ENCODE peak calls at places on chromosomes 2 and 18, in four cellular contexts. S, M, Y and Q are unnamed samples.

GRCh38 chr2:53569957-53570727 is 197.5 kb upstream of the CHAC2 start:
- DNase-seq in S (no peak), M (no peak), Y (no peak), Q (no peak)

GRCh38 chr2:163191372-163191771 is 352.8 kb upstream of the KCNH7 start:
- DNase-seq in S (no peak), M (no peak), Y (no peak), Q (no peak)

GRCh38 chr2:152581360-152581759 is 135.9 kb downstream of the PRPF40A start:
- DNase-seq in S (no peak), M (no peak), Y (no peak), Q (no peak)

GRCh38 chr2:145601306-145601925 is 1081.5 kb upstream of the ZEB2 start:
- DNase-seq in S (no peak), M (no peak), Y (no peak), Q (no peak)

GRCh38 chr2:25035537-25036220 is 6.2 kb upstream of the EFR3B start:
- DNase-seq in S (no peak), M (no peak), Y (no peak), Q (no peak)

GRCh38 chr2:152189622-152190495 is 14.3 kb upstream of the STAM2 start:
- DNase-seq in S (no peak), M (no peak), Y (peak; percentile 35), Q (no peak)

GRCh38 chr2:235126771-235127170 is 175.0 kb downstream of the SH3BP4 start:
- DNase-seq in S (no peak), M (no peak), Y (no peak), Q (no peak)

GRCh38 chr2:219181531-219181930 is 3.5 kb downstream of the RETREG2 start:
- DNase-seq in S (no peak), M (no peak), Y (no peak), Q (no peak)

GRCh38 chr18:62767321-62767720 is 52.0 kb downstream of the PHLPP1 start:
- DNase-seq in S (no peak), M (no peak), Y (no peak), Q (no peak)

GRCh38 chr18:21164746-21165145 is 53.1 kb upstream of the ROCK1 start:
- DNase-seq in S (no peak), M (no peak), Y (no peak), Q (no peak)

GRCh38 chr2:100571668-100572067 is 8.9 kb downstream of the PDCL3 start:
- DNase-seq in S (no peak), M (no peak), Y (no peak), Q (no peak)

GRCh38 chr2:85772019-85772745 is 18.4 kb downstream of the ATOH8 start:
- DNase-seq in S (peak; percentile 98), M (no peak), Y (peak; percentile 91), Q (peak; percentile 98)

GRCh38 chr18:35027206-35027605 is 14.0 kb upstream of the MAPRE2 start:
- DNase-seq in S (no peak), M (no peak), Y (no peak), Q (no peak)

GRCh38 chr2:179854891-179855290 is 6.5 kb downstream of the ZNF385B start:
- DNase-seq in S (no peak), M (no peak), Y (no peak), Q (no peak)

GRCh38 chr18:2104620-2105462 is 466.5 kb downstream of the METTL4 start:
- DNase-seq in S (peak; percentile 64), M (no peak), Y (peak; percentile 42), Q (no peak)

GRCh38 chr2:18585526-18585925 is 3.8 kb downstream of the NT5C1B start:
- DNase-seq in S (no peak), M (no peak), Y (no peak), Q (no peak)

GRCh38 chr2:184921676-184922075 is 323.3 kb downstream of the ZNF804A start:
- DNase-seq in S (no peak), M (no peak), Y (no peak), Q (no peak)

GRCh38 chr18:26839609-26840008 is 25.9 kb downstream of the AQP4 start:
- DNase-seq in S (no peak), M (no peak), Y (no peak), Q (no peak)

GRCh38 chr2:12325806-12326205 is 390.9 kb upstream of the TRIB2 start:
- DNase-seq in S (peak; percentile 53), M (no peak), Y (no peak), Q (peak; percentile 82)

DNA sequence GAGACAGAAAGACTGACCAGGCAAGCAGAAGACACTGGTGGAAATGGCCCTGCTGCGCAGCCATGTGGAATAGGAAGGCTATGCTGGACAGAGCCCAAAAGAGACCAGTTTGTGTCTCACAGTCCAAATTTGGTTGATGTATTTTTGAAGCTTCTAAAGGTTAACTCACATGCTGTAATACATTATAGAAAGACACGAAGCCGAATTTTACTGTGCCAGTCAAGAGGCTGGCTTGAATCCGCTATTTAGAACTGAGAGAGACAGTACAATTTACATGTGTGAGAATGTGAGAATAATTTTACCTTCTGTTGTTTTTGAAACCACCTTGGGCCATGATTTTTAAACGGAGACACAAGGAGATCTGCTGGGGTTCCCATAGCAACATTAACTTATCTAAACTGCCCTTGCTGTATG is 113.6 kb downstream of the METTL8 start:
- DNase-seq in S (no peak), M (no peak), Y (no peak), Q (no peak)
- H3K4me1 ChIP-seq in S (peaks cover 38% of the 10 kb centered on the region), M (peaks cover 5% of the 10 kb centered on the region), Y (peaks cover 10% of the 10 kb centered on the region), Q (peaks cover 3% of the 10 kb centered on the region)

DNA sequence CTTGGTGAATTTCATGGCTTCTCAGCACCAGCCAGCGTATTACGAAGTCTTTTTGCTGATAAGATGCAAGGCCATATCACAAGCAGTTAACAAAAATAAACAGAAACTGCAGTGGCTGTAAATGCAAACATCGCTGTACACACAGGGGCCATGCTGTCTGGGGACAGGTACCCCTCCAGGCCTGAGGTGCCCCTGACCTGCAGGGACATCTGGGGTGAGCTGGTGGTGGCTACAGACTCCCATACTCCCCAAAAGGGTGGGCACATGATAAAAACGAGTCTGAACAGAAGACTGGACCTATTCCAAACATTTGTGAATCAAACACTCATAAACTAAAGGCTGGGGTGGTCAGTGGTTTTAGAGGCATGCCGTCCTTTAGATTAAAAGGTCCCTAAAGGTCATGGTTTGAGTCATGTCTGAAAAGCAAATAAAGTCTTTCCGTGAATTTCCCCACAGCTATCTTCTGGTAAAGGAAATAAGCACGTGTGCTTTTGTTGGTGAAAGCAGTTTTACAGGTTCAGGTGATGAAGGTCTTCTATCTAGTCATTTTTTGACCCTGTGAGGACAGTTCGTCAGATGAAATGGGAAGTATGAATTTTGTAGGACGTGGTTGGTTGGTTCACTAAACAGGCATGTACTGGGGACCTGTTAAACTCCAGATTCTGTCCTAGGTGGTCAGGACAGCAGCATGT is 36.8 kb downstream of the TTC39C start:
- DNase-seq in S (no peak), M (no peak), Y (no peak), Q (no peak)
- H3K27ac ChIP-seq in S (peak overlapping the region; percentile 52), M (peak overlapping the region; percentile 18), Y (no peak overlapping the region), Q (no peak overlapping the region)

GRCh38 chr18:44135791-44136190 is 544.9 kb upstream of the SETBP1 start:
- DNase-seq in S (no peak), M (no peak), Y (no peak), Q (no peak)
- H3K4me1 ChIP-seq in S (no peaks in the 10 kb centered on the region), M (no peaks in the 10 kb centered on the region), Y (no peaks in the 10 kb centered on the region), Q (no peaks in the 10 kb centered on the region)

DNA sequence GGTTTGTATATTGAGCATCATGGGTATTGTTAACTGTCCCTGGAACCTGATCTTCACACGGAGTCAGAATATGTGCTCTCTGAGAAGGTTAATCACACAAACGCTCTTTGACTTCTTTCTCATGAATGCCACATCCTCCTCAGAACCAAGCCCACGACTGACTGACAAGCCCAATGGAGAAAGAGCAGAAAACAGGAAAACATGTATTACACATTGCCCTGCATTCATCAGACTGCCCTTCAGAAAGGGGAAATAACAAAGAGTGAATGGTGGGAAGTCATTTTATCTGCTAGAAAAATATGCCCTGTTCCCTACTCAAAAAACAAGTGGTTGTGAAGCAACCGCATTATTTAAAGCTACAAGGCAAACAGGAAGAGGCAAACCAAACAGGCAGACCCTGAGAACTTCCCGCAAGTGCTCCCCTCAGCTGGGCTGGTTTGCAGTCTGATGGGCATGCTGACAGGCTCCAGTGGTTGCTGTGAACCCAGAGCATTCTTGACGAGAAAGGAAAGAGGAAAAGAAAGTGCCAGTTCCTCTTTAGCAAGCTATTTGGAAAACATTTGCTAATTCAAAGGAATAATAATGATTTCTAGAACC is 172.9 kb upstream of the SETBP1 start:
- DNase-seq in S (no peak), M (no peak), Y (peak; percentile 26), Q (peak; percentile 85)
- H3K27ac ChIP-seq in S (no peak overlapping the region), M (no peak overlapping the region), Y (no peak overlapping the region), Q (no peak overlapping the region)

GRCh38 chr2:10038716-10039115 is 4.6 kb upstream of the KLF11 start:
- DNase-seq in S (no peak), M (no peak), Y (no peak), Q (peak; percentile 19)
- H3K4me1 ChIP-seq in S (peaks cover 82% of the 10 kb centered on the region), M (peaks cover 7% of the 10 kb centered on the region), Y (peaks cover 54% of the 10 kb centered on the region), Q (no peaks in the 10 kb centered on the region)

DNA sequence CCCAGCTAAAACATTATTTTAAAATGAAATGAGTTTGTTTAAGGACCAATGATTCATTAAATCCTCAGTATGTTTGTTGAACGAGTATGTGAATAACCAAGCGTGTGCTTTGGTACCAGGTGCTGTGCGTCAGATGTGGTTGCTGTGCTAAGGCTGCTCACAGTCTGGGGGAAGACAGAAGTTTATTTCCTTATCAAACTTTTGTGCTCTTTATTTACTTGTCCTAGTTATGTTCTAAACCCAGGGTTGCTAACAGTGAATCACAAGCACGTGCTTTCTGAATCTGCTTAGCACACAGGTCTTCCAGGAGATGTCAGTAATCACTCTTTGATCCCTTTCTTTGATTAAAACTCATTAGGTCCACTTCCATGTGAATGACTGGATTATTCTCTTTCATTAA is 37.0 kb downstream of the RAPGEF4 start:
- DNase-seq in S (peak; percentile 27), M (no peak), Y (no peak), Q (no peak)
- H3K27ac ChIP-seq in S (no peak overlapping the region), M (no peak overlapping the region), Y (no peak overlapping the region), Q (no peak overlapping the region)

DNA sequence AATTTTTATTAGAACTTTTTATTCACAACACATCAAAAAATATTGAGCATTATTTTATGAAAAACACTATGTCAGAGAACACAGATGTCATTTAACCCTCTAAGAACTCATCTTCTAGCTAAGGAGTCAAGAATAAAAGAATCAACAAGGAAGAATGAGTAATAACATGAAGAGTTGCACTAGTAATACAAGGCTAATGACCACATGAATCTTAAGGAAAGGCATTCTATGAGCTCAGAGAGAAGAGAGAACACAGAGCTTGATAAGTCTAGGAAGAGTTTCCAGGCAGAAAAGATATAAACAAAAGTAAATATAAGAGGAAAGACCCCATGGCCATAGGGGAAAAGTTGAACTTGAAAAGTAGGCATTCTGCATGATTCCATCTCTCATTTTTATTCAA is 166.5 kb downstream of the MAIP1 start:
- DNase-seq in S (no peak), M (no peak), Y (no peak), Q (no peak)
- H3K4me1 ChIP-seq in S (peaks cover 7% of the 10 kb centered on the region), M (no peaks in the 10 kb centered on the region), Y (peaks cover 14% of the 10 kb centered on the region), Q (no peaks in the 10 kb centered on the region)

DNA sequence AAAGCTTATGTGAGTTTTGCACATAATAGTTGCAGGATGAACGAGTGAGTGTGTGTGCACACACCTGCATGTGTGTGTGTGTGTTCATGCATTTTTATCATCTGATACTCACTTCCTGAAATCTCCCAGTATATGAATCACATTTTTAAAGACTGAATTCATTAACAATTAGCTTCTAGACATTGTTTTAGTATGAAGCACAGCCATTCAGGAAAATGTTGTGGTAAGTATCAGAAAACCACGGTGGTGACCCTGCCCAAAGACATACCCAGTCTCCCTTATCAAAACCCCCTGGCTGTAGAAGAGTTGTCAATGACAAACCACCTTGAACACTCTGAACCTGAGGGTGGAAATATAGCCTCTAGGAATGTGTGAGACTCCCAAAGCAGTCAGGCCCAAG is 220.8 kb downstream of the ALK start:
- DNase-seq in S (no peak), M (no peak), Y (no peak), Q (no peak)
- H3K27ac ChIP-seq in S (no peak overlapping the region), M (no peak overlapping the region), Y (no peak overlapping the region), Q (no peak overlapping the region)